ENCODE peak calls at places on chromosomes 2 and 18, in four cellular contexts. T, J, A and V are unnamed samples.

GRCh38 chr2:102841107-102841840 is 79.4 kb downstream of the TMEM182 start:
- DNase-seq in J (peak; percentile 37), A (peak; percentile 52), T (peak; percentile 30), V (peak; percentile 61)

GRCh38 chr2:43293744-43294695 is 67.6 kb upstream of the ZFP36L2 start:
- DNase-seq in T (peak; percentile 100), A (peak; percentile 41), J (peak; percentile 97), V (peak; percentile 99)

GRCh38 chr18:6022089-6022444 is 126.7 kb upstream of the TMEM200C start:
- DNase-seq in J (peak; percentile 8), A (no peak), T (no peak), V (no peak)

GRCh38 chr2:67571785-67572718 is 174.9 kb downstream of the ETAA1 start:
- DNase-seq in T (no peak), J (peak; percentile 71), A (no peak), V (peak; percentile 26)

GRCh38 chr2:227455200-227455599 is 16.8 kb upstream of the AGFG1 start:
- DNase-seq in J (peak; percentile 26), T (no peak), A (no peak), V (no peak)

GRCh38 chr2:40041983-40042382 is 262.9 kb upstream of the THUMPD2 start:
- DNase-seq in J (peak; percentile 92), T (peak; percentile 85), A (peak; percentile 9), V (peak; percentile 83)

GRCh38 chr2:128414351-128414750 is 95.7 kb upstream of the HS6ST1 start:
- DNase-seq in T (no peak), A (no peak), J (no peak), V (no peak)

GRCh38 chr18:58532298-58532697 is 96.6 kb downstream of the ALPK2 start:
- DNase-seq in T (no peak), J (no peak), A (no peak), V (no peak)

GRCh38 chr2:32719933-32720716 is 92.3 kb downstream of the TTC27 start:
- DNase-seq in A (no peak), T (no peak), J (no peak), V (no peak)

GRCh38 chr2:184938221-184938985 is 340.1 kb downstream of the ZNF804A start:
- DNase-seq in J (no peak), A (no peak), T (no peak), V (no peak)

GRCh38 chr18:8478166-8478967 is 130.9 kb upstream of the RAB12 start:
- DNase-seq in J (peak; percentile 39), A (peak; percentile 68), T (peak; percentile 54), V (peak; percentile 62)

GRCh38 chr18:8478968-8479370 is 130.3 kb upstream of the RAB12 start:
- DNase-seq in A (no peak), J (no peak), T (no peak), V (no peak)

GRCh38 chr18:8477615-8478014 is 131.6 kb upstream of the RAB12 start:
- DNase-seq in A (no peak), J (no peak), T (no peak), V (no peak)

GRCh38 chr18:8479826-8480225 is 129.4 kb upstream of the RAB12 start:
- DNase-seq in A (no peak), T (no peak), J (no peak), V (no peak)

GRCh38 chr18:8480506-8481328 is 128.5 kb upstream of the RAB12 start:
- DNase-seq in A (peak; percentile 21), J (peak; percentile 59), T (peak; percentile 61), V (peak; percentile 84)
- TF ChIP-seq CTCF in A (no peak), J (peak; percentile 78), T (peak; percentile 62), V (peak; percentile 84)

DNA sequence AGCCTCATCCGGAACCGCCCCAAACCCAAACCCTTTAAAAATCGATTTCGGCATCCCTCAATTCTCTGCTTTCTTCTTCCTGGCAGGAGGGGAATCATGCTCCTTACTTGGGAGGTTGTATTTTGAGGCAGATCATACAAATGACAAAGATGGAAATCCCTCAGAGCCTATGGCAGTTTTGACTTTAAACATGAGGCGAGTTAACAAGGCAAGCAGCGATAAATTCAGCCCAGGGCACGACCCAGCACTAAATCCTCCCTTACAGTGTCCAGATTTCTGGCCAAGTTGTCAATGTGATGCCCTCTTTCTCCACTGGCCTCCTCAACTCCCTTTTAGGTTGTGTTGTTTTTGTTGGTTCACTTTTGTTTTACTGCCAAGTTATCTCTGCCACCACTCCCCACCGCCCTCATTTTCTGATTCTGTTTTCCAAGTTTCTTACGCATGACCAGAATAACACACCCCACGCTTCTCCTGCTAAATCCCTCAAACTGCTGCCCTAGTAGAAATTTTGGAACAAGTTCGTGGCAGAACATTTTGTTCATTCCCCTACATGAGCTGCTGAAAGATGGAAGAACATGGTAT is 68.3 kb downstream of the CTAGE1 start:
- DNase-seq in T (peak; percentile 92), J (no peak), A (no peak), V (peak; percentile 91)
- H3K4me3 ChIP-seq in T (peak overlapping the region; percentile 58), J (no peak overlapping the region), A (no peak overlapping the region), V (peak overlapping the region; percentile 53)

GRCh38 chr2:209208211-209208610 is 215.6 kb upstream of the MAP2 start:
- DNase-seq in A (peak; percentile 38), T (peak; percentile 24), J (no peak), V (peak; percentile 12)

DNA sequence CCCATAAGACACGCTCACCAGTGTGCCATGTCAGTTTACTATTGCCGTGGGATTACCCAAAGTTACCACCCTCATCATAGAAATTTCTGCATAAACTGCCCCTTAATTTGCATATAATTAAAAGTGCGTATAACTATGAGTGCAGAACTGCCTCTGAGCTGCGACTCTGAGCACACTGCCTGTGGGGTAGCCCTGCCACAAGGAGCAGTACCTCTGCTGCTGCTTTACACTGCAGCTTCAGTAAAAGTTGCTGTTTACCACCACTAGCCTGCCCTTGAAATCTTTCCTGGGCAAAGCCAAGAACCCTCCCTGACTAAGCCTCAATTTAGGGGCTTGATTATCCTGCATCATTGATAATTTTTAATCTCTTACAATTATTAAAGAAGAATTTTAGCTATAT is 213.9 kb upstream of the MAP2 start:
- DNase-seq in T (no peak), A (no peak), J (no peak), V (no peak)
- TF ChIP-seq CTCF in T (no peak), A (no peak), J (no peak), V (no peak)

GRCh38 chr2:239774933-239775622 is 250.1 kb downstream of the NDUFA10 start:
- DNase-seq in A (no peak), J (no peak), T (no peak), V (no peak)
- H3K4me3 ChIP-seq in A (no peak overlapping the region), J (no peak overlapping the region), T (no peak overlapping the region), V (no peak overlapping the region)

GRCh38 chr2:27261241-27261925 is 1.5 kb downstream of the SLC30A3 start:
- DNase-seq in T (no peak), J (no peak), A (no peak), V (no peak)
- TF ChIP-seq CTCF in T (no peak), J (no peak), A (no peak), V (no peak)

GRCh38 chr2:48320747-48321146 is 209.2 kb upstream of the STON1 start:
- DNase-seq in A (no peak), T (no peak), J (no peak), V (peak; percentile 37)

GRCh38 chr2:48318118-48318517 is 211.8 kb upstream of the STON1 start:
- DNase-seq in J (no peak), T (no peak), A (no peak), V (no peak)

GRCh38 chr2:48319863-48320262 is 210.1 kb upstream of the STON1 start:
- DNase-seq in A (no peak), T (no peak), J (no peak), V (no peak)

GRCh38 chr2:48315847-48316194 is 214.1 kb upstream of the STON1 start:
- DNase-seq in J (no peak), A (peak; percentile 29), T (peak; percentile 8), V (no peak)

DNA sequence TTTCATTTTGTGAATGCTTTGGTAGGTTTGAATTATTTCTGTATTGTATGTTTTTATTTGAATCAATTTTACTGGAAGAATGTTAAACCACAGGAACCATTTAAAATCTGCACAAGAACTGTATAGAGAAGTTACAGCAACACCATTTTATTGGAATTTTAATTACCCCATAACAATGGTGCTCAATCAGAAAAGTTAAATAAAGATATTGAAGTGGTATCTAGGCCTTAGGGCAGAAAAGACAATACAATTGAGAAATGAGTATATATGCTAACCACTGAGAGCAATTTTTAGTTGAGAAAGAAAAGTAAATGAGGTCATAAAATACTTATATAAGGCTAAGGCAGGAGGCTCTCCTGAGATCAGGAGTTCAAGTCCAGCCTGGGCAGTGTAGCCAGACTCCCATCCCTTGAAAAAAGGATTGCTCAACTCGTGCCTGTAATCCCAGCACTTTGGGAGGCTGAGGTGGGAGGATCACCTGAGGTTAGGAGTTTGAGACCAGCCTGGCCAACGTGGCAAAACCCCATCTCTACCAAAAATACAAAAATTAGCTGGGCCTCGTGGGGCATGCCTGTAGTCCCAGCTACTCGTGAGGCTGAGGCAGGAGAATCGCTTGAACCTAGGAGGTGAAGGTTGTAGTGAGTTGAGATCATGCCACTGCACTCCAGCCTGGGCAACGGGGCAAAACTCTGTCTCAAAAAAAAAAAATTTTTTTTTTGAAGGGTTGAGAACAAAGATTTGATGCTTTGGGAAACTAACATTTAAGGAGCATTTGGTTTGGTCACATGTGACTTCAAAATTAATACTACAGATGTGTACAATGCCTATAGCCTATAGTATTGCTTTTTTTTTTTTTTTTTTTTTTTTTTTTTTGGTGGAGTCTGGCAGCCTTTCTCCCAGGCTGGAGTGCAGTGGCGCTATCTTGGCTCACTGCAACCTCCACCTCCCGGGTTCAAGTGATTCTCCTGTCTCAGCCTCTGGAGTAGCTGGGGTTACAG is 212.9 kb upstream of the STON1 start:
- DNase-seq in J (no peak), A (no peak), T (no peak), V (no peak)
- H3K4me3 ChIP-seq in J (no peak overlapping the region), A (no peak overlapping the region), T (peak overlapping the region; percentile 17), V (peak overlapping the region; percentile 90)

DNA sequence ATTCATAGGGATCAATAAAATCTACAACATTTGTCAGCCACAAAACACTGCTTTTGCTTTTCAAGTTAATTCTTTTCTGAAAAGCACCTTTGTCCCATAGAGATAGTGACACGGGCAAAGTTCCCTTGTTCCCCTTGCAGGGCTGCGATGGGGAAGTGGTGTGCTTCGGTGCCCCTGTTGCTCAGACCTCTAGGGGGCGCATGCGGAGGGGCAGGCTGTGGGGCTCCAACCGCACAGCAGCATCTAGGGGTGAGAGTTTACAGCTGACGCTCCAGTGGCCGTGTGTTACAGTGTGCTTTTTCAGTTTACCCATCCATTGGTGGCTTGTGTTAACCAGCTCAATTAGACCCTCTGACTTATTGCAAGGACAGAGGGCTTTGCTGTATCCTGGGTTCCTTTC is 1432.2 kb upstream of the ACVR2A start:
- DNase-seq in J (no peak), A (no peak), T (no peak), V (no peak)
- TF ChIP-seq CTCF in J (no peak), A (no peak), T (peak; percentile 14), V (no peak)

GRCh38 chr18:9808530-9809241 is 77.1 kb upstream of the TXNDC2 start:
- DNase-seq in A (no peak), T (no peak), J (peak; percentile 66), V (peak; percentile 50)
- H3K4me3 ChIP-seq in A (no peak overlapping the region), T (no peak overlapping the region), J (peak overlapping the region; percentile 11), V (no peak overlapping the region)

DNA sequence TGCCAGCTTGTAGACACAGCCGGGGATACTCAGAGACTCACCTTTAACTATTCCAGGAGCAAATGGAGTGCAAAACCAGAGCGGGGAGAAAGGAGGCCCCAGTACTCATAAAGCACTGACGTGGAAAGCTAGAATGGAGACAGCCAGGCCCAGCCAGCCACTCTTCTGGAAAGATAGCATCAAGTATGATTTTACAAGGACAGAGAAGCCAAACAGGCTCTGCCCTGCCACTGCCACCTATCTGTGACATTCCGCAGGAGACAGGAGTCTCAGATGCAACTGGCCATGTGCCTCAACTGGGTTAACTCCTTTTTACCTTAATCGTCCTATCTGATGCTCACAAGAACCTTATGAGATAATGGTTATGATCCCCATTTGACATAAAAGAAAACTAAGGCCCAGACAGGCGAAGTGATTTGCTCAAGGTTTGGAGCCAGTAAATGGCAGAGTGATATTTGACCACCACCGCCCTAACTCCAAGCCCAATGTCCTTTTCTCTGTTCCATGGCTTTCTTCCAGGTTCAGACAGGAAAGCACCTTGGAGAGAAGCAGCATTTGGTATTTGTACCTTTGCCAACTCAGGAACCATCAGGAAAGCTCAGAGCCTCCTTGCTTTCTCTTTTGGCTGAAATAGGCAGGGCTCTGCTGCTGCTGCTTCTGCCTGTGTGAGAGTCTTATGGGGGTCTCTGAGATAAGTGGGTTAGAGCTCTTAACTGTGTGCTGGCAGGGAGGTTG is 15.6 kb downstream of the KIF3C start:
- DNase-seq in T (no peak), J (no peak), A (no peak), V (no peak)
- TF ChIP-seq CTCF in T (no peak), J (no peak), A (no peak), V (no peak)